ENCODE peak calls at places on chromosomes 6 and 20, in five cellular contexts. One of them, this sample, is unnamed.

GRCh38 chr6:45466686-45467085 is 89.0 kb upstream of the SUPT3H start:
- DNase-seq in IMR-90: no peak
- DNase-seq in Peyer's patch: no peak
- DNase-seq in A549: no peak
- DNase-seq in neural crest cell: no peak
- DNase-seq in this sample: no peak

GRCh38 chr20:62723768-62724420 is 15.3 kb downstream of the NTSR1 start:
- DNase-seq in IMR-90: no peak
- DNase-seq in Peyer's patch: no peak
- DNase-seq in A549: no peak
- DNase-seq in neural crest cell: no peak
- DNase-seq in this sample: no peak

GRCh38 chr6:135066806-135067205 is 12.2 kb upstream of the HBS1L start:
- DNase-seq in IMR-90: no peak
- DNase-seq in Peyer's patch: no peak
- DNase-seq in A549: no peak
- DNase-seq in neural crest cell: no peak
- DNase-seq in this sample: no peak

GRCh38 chr6:137749595-137750215 is 117.4 kb upstream of the TNFAIP3 start:
- DNase-seq in IMR-90: peak
- DNase-seq in Peyer's patch: no peak
- DNase-seq in A549: no peak
- DNase-seq in neural crest cell: no peak
- DNase-seq in this sample: no peak

GRCh38 chr6:132219901-132220300 is 181.4 kb downstream of the MOXD1 start:
- DNase-seq in IMR-90: no peak
- DNase-seq in Peyer's patch: no peak
- DNase-seq in A549: no peak
- DNase-seq in neural crest cell: no peak
- DNase-seq in this sample: no peak

GRCh38 chr6:119497988-119498727 is 148.6 kb upstream of the MAN1A1 start:
- DNase-seq in IMR-90: no peak
- DNase-seq in Peyer's patch: no peak
- DNase-seq in A549: no peak
- DNase-seq in neural crest cell: no peak
- DNase-seq in this sample: no peak

GRCh38 chr20:57301026-57301425 is 28.6 kb upstream of the SPO11 start:
- DNase-seq in IMR-90: no peak
- DNase-seq in Peyer's patch: no peak
- DNase-seq in A549: no peak
- DNase-seq in neural crest cell: no peak
- DNase-seq in this sample: no peak

GRCh38 chr20:20051767-20052073 is 546 bp downstream of the CRNKL1 start:
- DNase-seq in IMR-90: no peak
- DNase-seq in Peyer's patch: no peak
- DNase-seq in A549: no peak
- DNase-seq in neural crest cell: no peak
- DNase-seq in this sample: no peak

GRCh38 chr6:158314737-158315136 is 2.5 kb downstream of the TULP4 start:
- DNase-seq in IMR-90: no peak
- DNase-seq in Peyer's patch: no peak
- DNase-seq in A549: no peak
- DNase-seq in neural crest cell: no peak
- DNase-seq in this sample: no peak

GRCh38 chr20:34753706-34754461 is 49.7 kb downstream of the TP53INP2 start:
- DNase-seq in IMR-90: peak
- DNase-seq in Peyer's patch: no peak
- DNase-seq in A549: no peak
- DNase-seq in neural crest cell: no peak
- DNase-seq in this sample: peak

GRCh38 chr6:143647191-143647590 is 30.6 kb upstream of the PHACTR2 start:
- DNase-seq in IMR-90: no peak
- DNase-seq in Peyer's patch: no peak
- DNase-seq in A549: no peak
- DNase-seq in neural crest cell: no peak
- DNase-seq in this sample: no peak

GRCh38 chr20:50095476-50096078 is 17.4 kb downstream of the UBE2V1 start:
- DNase-seq in IMR-90: no peak
- DNase-seq in Peyer's patch: no peak
- DNase-seq in A549: no peak
- DNase-seq in neural crest cell: no peak
- DNase-seq in this sample: no peak

GRCh38 chr6:3320238-3320637 is 61.5 kb downstream of the PSMG4 start:
- DNase-seq in IMR-90: no peak
- DNase-seq in Peyer's patch: no peak
- DNase-seq in A549: no peak
- DNase-seq in neural crest cell: no peak
- DNase-seq in this sample: no peak

GRCh38 chr6:10595731-10596664 is 74.8 kb downstream of the GCNT2 start:
- DNase-seq in IMR-90: peak
- DNase-seq in Peyer's patch: no peak
- DNase-seq in A549: no peak
- DNase-seq in neural crest cell: no peak
- DNase-seq in this sample: no peak

GRCh38 chr6:76681781-76682180 is 609.3 kb upstream of the IMPG1 start:
- DNase-seq in IMR-90: no peak
- DNase-seq in Peyer's patch: no peak
- DNase-seq in A549: no peak
- DNase-seq in neural crest cell: no peak
- DNase-seq in this sample: peak

DNA sequence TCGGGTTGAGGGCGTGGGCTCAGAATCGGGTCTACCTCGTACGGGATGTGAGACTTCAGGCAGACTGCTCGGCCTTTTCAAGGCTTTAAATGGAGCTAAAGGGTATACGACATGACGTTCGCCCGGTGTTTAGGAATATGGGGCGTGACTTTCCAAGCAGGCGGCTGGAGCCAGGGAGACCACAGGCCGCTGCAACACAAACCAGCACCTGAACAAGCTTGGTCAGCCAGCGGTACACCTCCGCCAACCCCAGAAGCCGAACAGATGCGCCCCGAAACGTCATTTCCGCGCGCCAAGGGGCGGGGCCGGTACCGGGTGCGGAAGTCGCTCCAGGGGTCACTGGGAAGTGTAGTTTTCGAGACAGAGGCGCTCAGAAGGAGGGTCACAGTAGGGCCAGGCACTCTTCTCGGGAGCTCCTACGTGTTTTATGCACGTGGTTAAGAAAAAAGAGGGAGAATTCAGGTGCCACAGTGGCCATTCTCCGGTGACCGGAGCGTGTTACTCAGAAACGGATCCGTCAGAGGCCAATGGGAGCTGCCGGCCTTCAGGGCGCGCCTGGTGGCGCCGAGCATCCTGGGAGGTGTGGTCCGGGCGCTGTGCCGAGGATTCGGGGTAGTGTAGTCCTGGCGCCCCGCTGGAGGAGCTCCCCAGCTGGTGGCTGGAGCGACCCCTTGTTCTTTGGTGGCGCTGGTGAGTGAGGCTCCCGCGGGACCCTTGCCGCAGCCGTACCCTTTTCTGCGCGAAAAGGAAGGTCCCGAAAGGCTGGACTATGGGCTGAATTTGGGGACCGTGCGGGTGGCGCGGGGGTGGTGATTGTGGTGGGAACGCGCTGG is at the start of gene ZNF133:
- DNase-seq in IMR-90: peak
- DNase-seq in Peyer's patch: peak
- DNase-seq in A549: peak
- DNase-seq in neural crest cell: peak
- DNase-seq in this sample: peak
- TF ChIP-seq CTCF in IMR-90: no peak
- TF ChIP-seq CTCF in Peyer's patch: no peak
- TF ChIP-seq CTCF in A549: no peak
- TF ChIP-seq CTCF in neural crest cell: no peak
- TF ChIP-seq CTCF in this sample: peak

DNA sequence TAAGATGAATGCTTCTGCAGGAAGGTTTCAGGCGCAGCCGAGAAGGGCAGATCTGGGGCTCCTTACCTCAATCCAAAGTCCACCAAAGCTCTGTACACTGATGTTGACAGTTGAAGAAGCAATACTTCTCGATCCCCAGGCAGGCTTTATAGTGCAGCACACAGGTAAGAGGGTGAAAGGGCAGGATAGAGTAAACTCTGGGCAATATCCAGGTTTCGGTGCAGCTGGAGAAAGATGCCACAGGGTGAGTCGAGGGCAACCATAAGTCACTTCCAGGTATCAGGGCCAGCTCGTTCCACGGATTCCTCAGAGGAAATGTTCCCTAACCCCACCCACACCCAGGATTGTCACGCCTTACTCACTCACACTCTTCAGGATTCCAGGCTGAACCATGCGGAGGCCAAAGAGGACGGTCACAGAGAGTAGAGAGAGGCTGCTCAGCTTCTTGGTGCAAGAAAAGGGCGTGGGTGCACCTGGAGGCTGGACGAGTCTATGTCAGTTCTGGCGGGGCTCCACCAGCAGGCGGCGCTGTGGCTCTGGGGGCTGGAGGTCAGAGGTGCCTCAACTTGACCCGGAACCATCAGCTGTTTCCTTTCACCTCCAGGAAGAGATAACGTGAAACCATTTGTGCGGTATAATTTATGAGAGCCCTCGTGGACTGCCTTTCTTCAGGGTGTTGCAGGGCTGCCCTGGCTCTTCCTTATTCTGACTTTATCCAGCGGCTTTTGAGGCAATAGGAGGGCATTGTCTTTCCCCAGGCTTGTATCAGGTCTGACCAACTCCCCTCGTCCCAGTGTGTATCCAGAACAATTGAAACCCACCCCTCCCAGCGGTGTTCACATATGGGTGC is 14.4 kb upstream of the WFDC12 start:
- DNase-seq in IMR-90: no peak
- DNase-seq in Peyer's patch: peak
- DNase-seq in A549: peak
- DNase-seq in neural crest cell: peak
- DNase-seq in this sample: no peak
- TF ChIP-seq CTCF in IMR-90: peak
- TF ChIP-seq CTCF in Peyer's patch: peak
- TF ChIP-seq CTCF in A549: peak
- TF ChIP-seq CTCF in neural crest cell: peak
- TF ChIP-seq CTCF in this sample: peak

DNA sequence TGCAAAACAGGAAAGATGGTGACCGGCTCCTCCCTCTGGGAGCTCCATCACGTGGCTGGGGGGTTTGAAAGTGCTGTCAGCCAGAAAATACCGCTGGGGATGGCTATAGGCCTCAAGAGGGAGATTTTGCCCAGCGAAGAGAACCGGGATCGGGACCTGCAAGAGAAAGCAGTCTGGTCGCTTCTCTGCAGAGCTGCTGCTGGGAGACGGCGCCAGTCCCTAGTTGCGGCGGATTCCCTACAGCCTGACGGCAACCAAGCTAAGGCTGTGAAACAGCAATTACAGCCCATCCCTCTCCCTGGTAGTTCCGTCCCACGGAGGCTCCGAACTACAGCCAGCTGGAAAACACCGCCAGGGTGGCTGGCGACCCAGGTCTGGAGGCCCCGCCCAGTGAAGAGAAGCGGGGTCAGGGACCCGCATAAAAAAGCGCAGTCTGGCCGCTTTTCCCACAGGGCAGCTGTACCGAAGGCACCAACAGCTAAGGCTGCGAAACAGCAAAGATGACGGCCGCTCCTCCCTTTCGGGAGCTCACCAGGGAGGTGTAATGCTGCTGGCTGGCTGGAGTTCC is 238.1 kb upstream of the IRAK1BP1 start:
- DNase-seq in IMR-90: peak
- DNase-seq in Peyer's patch: no peak
- DNase-seq in A549: no peak
- DNase-seq in neural crest cell: no peak
- DNase-seq in this sample: peak
- TF ChIP-seq CTCF in IMR-90: no peak
- TF ChIP-seq CTCF in Peyer's patch: no peak
- TF ChIP-seq CTCF in A549: no peak
- TF ChIP-seq CTCF in neural crest cell: no peak
- TF ChIP-seq CTCF in this sample: no peak

DNA sequence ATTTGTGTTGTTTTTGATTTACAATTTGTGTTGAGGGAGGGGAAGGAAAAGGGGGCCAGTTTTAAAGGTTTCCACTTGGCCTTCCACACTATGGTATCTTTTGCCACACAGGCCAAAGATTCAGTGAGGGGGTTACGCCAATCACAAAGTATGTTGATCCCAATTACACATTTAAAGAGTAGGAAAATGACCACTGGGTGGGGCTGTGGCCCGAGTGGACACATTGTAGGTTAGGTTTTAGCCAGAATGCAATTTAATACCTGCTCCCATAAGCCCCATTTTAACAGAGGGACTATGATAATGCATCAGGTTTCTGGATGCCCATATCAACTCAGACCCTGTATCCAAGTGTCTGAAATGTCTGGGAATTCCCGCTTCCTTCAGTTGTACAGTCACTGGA is 15.6 kb downstream of the VGLL2 start:
- DNase-seq in IMR-90: no peak
- DNase-seq in Peyer's patch: no peak
- DNase-seq in A549: no peak
- DNase-seq in neural crest cell: no peak
- DNase-seq in this sample: no peak
- TF ChIP-seq CTCF in IMR-90: peak
- TF ChIP-seq CTCF in Peyer's patch: no peak
- TF ChIP-seq CTCF in A549: peak
- TF ChIP-seq CTCF in neural crest cell: peak
- TF ChIP-seq CTCF in this sample: no peak

DNA sequence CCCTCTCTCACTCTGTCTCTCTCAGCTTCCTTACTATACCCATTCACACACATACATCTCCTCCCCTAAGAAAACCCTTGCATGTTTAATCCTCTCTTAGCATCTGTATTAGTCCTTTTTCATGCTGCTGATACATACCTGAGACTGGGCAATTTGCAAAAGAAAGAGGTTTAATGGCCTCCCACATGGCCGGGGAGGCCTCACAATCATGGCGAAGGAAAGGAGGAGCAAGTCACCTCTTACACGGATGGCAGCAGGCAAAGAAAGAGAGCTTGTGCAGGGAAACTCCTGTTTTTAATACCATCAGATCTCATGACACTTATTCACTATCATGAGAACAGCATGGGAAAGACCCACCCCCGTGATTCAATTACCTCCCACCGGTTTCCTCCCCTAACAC is 398.5 kb upstream of the SASH1 start:
- DNase-seq in IMR-90: no peak
- DNase-seq in Peyer's patch: no peak
- DNase-seq in A549: no peak
- DNase-seq in neural crest cell: no peak
- DNase-seq in this sample: no peak
- TF ChIP-seq CTCF in IMR-90: no peak
- TF ChIP-seq CTCF in Peyer's patch: no peak
- TF ChIP-seq CTCF in A549: no peak
- TF ChIP-seq CTCF in neural crest cell: no peak
- TF ChIP-seq CTCF in this sample: no peak

This sample was measured in fibroblast of the aortic adventitia.